ENCODE peak calls at places on chromosome 5, in five cellular contexts. X is sigmoid colon, C is right lobe of liver, F is nephron progenitor cell, O is dorsolateral prefrontal cortex. I is an unnamed sample.

GRCh38 chr5:16522096-16522495 is 56.5 kb upstream of the ZNF622 start:
- DNase-seq in O (no peak), X (no peak), C (no peak), F (no peak), I (no peak)

GRCh38 chr5:181100121-181101015 is 30.6 kb downstream of the OR2V1 start:
- DNase-seq in X (no peak), O (no peak), F (peak; percentile 57), C (no peak), I (no peak)

GRCh38 chr5:168987540-168988300 is 313.2 kb downstream of the SLIT3 start:
- DNase-seq in C (peak; percentile 64), X (peak; percentile 79), O (peak; percentile 74), F (peak; percentile 84), I (no peak)

GRCh38 chr5:14399054-14399657 is 182.4 kb upstream of the OTULINL start:
- DNase-seq in C (no peak), O (no peak), F (no peak), X (no peak), I (no peak)

GRCh38 chr5:141845371-141845821 is 32.8 kb downstream of the PCDH1 start:
- DNase-seq in F (no peak), X (no peak), O (peak; percentile 46), C (no peak), I (no peak)

GRCh38 chr5:107289030-107289714 is 381.6 kb downstream of the EFNA5 start:
- DNase-seq in X (no peak), F (no peak), O (no peak), C (no peak), I (no peak)

GRCh38 chr5:7795311-7795710 is 55.6 kb downstream of the CFAP90 start:
- DNase-seq in F (no peak), C (no peak), X (no peak), O (peak; percentile 58), I (no peak)

GRCh38 chr5:24783596-24783995 is 138.8 kb upstream of the CDH10 start:
- DNase-seq in X (no peak), O (no peak), C (no peak), F (no peak), I (no peak)

GRCh38 chr5:39702928-39703327 is 278.1 kb upstream of the DAB2 start:
- DNase-seq in C (no peak), F (no peak), O (no peak), X (no peak), I (no peak)

GRCh38 chr5:100430268-100430900 is 104.8 kb upstream of the FAM174A start:
- DNase-seq in O (peak; percentile 44), X (peak; percentile 60), F (peak; percentile 54), C (peak; percentile 53), I (no peak)

GRCh38 chr5:91443028-91443427 is 59.9 kb upstream of the ARRDC3 start:
- DNase-seq in O (no peak), C (no peak), F (no peak), X (no peak), I (no peak)

GRCh38 chr5:142017832-142018427 is 5.1 kb upstream of the GNPDA1 start:
- DNase-seq in C (no peak), O (no peak), F (no peak), X (no peak), I (no peak)

GRCh38 chr5:88691945-88692868 is 190.8 kb downstream of the MEF2C start:
- DNase-seq in F (no peak), C (no peak), O (peak; percentile 47), X (no peak), I (no peak)
- TF ChIP-seq CTCF in F (no peak), C (no peak), O (no peak), X (no peak), I (no peak)

GRCh38 chr5:34789021-34789531 is 49.9 kb upstream of the TTC23L start:
- DNase-seq in F (no peak), O (no peak), X (no peak), C (no peak), I (no peak)
- TF ChIP-seq CTCF in F (no peak), O (no peak), X (no peak), C (no peak), I (no peak)

GRCh38 chr5:178839319-178839704 is 20.4 kb upstream of the ZNF354B start:
- DNase-seq in C (no peak), O (peak; percentile 73), F (peak; percentile 70), X (no peak), I (no peak)
- TF ChIP-seq CTCF in C (peak; percentile 50), O (peak; percentile 58), F (peak; percentile 56), X (peak; percentile 43), I (peak; percentile 73)

DNA sequence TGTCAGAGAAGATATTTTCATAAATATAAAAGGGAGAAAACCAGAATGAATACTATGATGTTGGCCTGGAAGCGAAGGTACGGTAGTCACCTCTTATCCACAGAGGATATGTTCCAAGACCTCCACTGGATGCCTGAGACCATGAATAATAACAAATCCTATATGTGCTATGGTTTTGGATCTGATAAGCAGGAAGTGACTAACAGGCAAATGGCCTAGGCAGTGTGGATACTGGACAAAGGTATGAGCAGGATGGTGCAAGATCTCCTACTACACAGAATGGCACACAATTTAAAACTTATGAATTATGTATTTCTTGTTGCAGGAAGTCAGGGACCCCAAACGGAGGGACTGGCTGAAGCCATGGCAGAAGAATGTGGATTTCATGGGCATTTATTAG is 48.2 kb downstream of the ADAMTS12 start:
- DNase-seq in C (no peak), X (no peak), O (no peak), F (no peak), I (no peak)
- TF ChIP-seq CTCF in C (no peak), X (no peak), O (no peak), F (no peak), I (no peak)

GRCh38 chr5:6711409-6712135 is 1.7 kb upstream of the TENT4A start:
- DNase-seq in X (no peak), F (no peak), C (no peak), O (no peak), I (no peak)
- TF ChIP-seq CTCF in X (no peak), F (no peak), C (no peak), O (no peak), I (no peak)

DNA sequence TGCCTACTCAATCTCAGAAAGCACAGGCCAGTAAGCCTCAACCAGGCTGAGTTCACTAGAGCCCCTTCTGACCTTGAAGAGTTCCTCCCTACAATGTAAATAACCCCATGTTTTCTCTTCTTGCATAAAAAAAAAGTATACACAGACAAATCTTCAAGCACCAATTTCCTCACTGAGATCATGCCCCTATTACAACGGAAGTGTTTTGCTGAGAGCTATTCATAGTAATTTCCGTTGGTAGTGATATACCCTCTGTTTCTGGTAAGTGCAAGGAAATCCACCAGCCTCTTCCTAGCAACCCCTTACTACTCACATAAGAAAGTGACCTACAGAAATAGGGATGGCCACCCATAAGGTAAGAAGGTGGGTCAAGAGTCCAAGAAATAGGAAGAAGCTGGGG is 76.4 kb upstream of the TARS1 start:
- DNase-seq in C (no peak), F (no peak), O (no peak), X (no peak), I (no peak)
- TF ChIP-seq CTCF in C (no peak), F (no peak), O (no peak), X (no peak), I (no peak)

GRCh38 chr5:151707566-151707965 is 20.9 kb upstream of the SPARC start:
- DNase-seq in X (no peak), O (no peak), F (no peak), C (no peak), I (no peak)
- TF ChIP-seq CTCF in X (no peak), O (no peak), F (no peak), C (no peak), I (no peak)

DNA sequence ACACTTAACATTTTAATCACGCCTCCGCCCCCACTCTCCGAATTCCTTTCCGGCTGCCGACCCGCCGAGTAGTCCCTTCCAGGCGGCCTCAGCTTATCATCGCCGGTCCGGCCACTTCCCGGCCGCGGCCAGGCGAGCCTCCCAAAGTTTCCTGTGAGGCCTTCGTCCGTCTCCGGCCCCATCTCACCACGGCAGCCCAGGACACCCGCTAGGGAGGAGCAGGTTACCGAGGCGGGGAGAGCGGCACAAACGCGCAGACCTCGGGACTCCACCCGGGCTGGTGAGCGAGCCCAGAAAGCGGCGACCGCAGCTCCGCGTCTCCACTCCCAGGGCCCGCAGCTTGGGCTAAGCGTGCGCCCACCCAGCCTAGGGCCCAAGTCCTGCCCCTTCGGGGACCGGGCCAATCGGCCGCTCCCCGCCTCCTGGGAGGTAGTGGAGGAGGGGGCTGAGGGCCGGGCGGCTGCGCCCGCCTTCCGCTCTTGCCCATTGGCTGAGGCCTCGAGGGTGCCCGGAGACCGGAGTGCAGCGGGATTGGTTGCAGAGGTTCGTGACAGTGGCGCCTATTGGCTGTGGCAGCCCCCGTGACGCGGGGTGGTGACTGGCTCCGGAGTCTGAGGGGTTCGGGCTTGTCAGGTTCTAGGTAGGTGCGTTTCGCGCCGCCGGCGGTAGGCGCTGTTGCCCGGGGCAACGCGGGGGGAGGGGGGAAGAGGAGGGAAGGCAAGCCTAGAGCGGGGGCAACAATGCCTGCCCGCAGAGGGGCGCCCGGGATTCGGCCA is 845 bp downstream of the FER start:
- DNase-seq in C (peak; percentile 100), X (peak; percentile 100), O (peak; percentile 100), F (peak; percentile 96), I (peak; percentile 100)
- TF ChIP-seq CTCF in C (peak; percentile 28), X (no peak), O (no peak), F (no peak), I (peak; percentile 38)

DNA sequence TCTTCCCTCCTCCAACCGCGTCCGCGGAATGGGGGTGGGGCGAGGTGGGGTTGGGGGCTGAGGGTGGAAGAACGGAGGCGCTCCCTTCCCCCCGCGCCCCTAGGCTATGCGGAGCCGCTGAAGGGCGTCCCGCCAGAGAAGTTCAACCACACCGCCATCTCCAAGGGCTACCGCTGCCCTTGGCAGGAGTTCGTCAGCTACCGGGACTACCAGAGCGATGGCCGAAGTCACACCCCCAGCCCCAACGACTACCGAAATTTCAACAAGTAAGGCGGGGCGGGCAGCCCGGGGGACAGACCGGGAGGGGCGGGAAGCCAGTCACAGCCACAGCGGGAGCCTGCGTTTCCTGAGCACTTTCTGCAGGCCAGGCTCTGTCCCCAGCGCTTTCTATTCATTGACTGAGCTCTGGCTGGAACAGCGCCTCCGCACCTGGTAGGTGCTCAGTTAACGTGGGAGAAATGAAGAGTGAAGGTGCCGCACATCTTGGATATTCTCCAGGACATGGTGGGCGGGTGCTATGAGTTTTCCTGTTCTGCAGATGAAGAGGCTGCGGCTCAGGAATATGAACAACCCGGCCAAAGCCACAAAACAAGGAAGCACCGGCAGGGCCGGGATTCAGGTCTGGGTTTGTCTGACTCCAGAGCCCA is 11.3 kb downstream of the MYOZ3 start:
- DNase-seq in X (peak; percentile 79), C (no peak), F (peak; percentile 64), O (no peak), I (no peak)
- TF ChIP-seq CTCF in X (no peak), C (no peak), F (no peak), O (peak; percentile 16), I (peak; percentile 23)

GRCh38 chr5:61618577-61618976 is 286.5 kb downstream of the ZSWIM6 start:
- DNase-seq in X (no peak), F (no peak), C (no peak), O (no peak), I (no peak)

GRCh38 chr5:61617039-61617438 is 285.0 kb downstream of the ZSWIM6 start:
- DNase-seq in O (no peak), F (no peak), X (no peak), C (no peak), I (no peak)

GRCh38 chr5:61619289-61619688 is 287.2 kb downstream of the ZSWIM6 start:
- DNase-seq in X (no peak), O (no peak), C (no peak), F (no peak), I (no peak)

GRCh38 chr5:61619777-61620518 is 287.9 kb downstream of the ZSWIM6 start:
- DNase-seq in C (no peak), F (no peak), O (no peak), X (no peak), I (no peak)

GRCh38 chr5:61617995-61618525 is 286.0 kb downstream of the ZSWIM6 start:
- DNase-seq in O (no peak), X (no peak), F (no peak), C (no peak), I (no peak)
- TF ChIP-seq CTCF in O (no peak), X (no peak), F (no peak), C (no peak), I (no peak)